ENCODE peak calls at places on chromosomes 1 and 21, in six cellular contexts. One of them, this sample, is unnamed.

GRCh38 chr1:63773815-63774616 is at the start of gene ROR1:
- DNase-seq in fibroblast of pulmonary artery: peak; percentile 87
- DNase-seq in stimulated activated effector memory CD8-positive, alpha-beta T cell treated with anti-CD3 and anti-CD28 coated beads, Interleukin-12 subunit alpha, Interleukin-12 subunit beta, amount 100 ng/mL, for 72 hours: no peak
- DNase-seq in progenitor cell of endocrine pancreas: peak; percentile 85
- DNase-seq in breast epithelium: peak; percentile 80
- DNase-seq in retina: peak; percentile 96
- DNase-seq in this sample: no peak

GRCh38 chr1:181100015-181100905 is 11.8 kb downstream of the IER5 start:
- DNase-seq in fibroblast of pulmonary artery: no peak
- DNase-seq in stimulated activated effector memory CD8-positive, alpha-beta T cell treated with anti-CD3 and anti-CD28 coated beads, Interleukin-12 subunit alpha, Interleukin-12 subunit beta, amount 100 ng/mL, for 72 hours: no peak
- DNase-seq in progenitor cell of endocrine pancreas: no peak
- DNase-seq in breast epithelium: no peak
- DNase-seq in retina: no peak
- DNase-seq in this sample: no peak

GRCh38 chr1:169699769-169700168 is 11.7 kb downstream of the SELL start:
- DNase-seq in fibroblast of pulmonary artery: no peak
- DNase-seq in stimulated activated effector memory CD8-positive, alpha-beta T cell treated with anti-CD3 and anti-CD28 coated beads, Interleukin-12 subunit alpha, Interleukin-12 subunit beta, amount 100 ng/mL, for 72 hours: no peak
- DNase-seq in progenitor cell of endocrine pancreas: no peak
- DNase-seq in breast epithelium: no peak
- DNase-seq in retina: no peak
- DNase-seq in this sample: no peak

GRCh38 chr1:3789421-3790300 is 6.6 kb downstream of the LRRC47 start:
- DNase-seq in fibroblast of pulmonary artery: no peak
- DNase-seq in stimulated activated effector memory CD8-positive, alpha-beta T cell treated with anti-CD3 and anti-CD28 coated beads, Interleukin-12 subunit alpha, Interleukin-12 subunit beta, amount 100 ng/mL, for 72 hours: no peak
- DNase-seq in progenitor cell of endocrine pancreas: no peak
- DNase-seq in breast epithelium: no peak
- DNase-seq in retina: no peak
- DNase-seq in this sample: no peak

GRCh38 chr1:117038236-117038635 is 21.9 kb upstream of the TTF2 start:
- DNase-seq in fibroblast of pulmonary artery: no peak
- DNase-seq in stimulated activated effector memory CD8-positive, alpha-beta T cell treated with anti-CD3 and anti-CD28 coated beads, Interleukin-12 subunit alpha, Interleukin-12 subunit beta, amount 100 ng/mL, for 72 hours: no peak
- DNase-seq in progenitor cell of endocrine pancreas: no peak
- DNase-seq in breast epithelium: no peak
- DNase-seq in retina: no peak
- DNase-seq in this sample: no peak

GRCh38 chr1:9761855-9762254 is 61.9 kb downstream of the CLSTN1 start:
- DNase-seq in fibroblast of pulmonary artery: no peak
- DNase-seq in stimulated activated effector memory CD8-positive, alpha-beta T cell treated with anti-CD3 and anti-CD28 coated beads, Interleukin-12 subunit alpha, Interleukin-12 subunit beta, amount 100 ng/mL, for 72 hours: no peak
- DNase-seq in progenitor cell of endocrine pancreas: no peak
- DNase-seq in breast epithelium: no peak
- DNase-seq in retina: no peak
- DNase-seq in this sample: no peak

GRCh38 chr21:39518845-39519205 is 67.1 kb downstream of the SH3BGR start:
- DNase-seq in fibroblast of pulmonary artery: peak; percentile 10
- DNase-seq in stimulated activated effector memory CD8-positive, alpha-beta T cell treated with anti-CD3 and anti-CD28 coated beads, Interleukin-12 subunit alpha, Interleukin-12 subunit beta, amount 100 ng/mL, for 72 hours: no peak
- DNase-seq in progenitor cell of endocrine pancreas: no peak
- DNase-seq in breast epithelium: no peak
- DNase-seq in retina: no peak
- DNase-seq in this sample: no peak

GRCh38 chr1:115343200-115343737 is 5.2 kb upstream of the NGF start:
- DNase-seq in fibroblast of pulmonary artery: no peak
- DNase-seq in stimulated activated effector memory CD8-positive, alpha-beta T cell treated with anti-CD3 and anti-CD28 coated beads, Interleukin-12 subunit alpha, Interleukin-12 subunit beta, amount 100 ng/mL, for 72 hours: no peak
- DNase-seq in progenitor cell of endocrine pancreas: no peak
- DNase-seq in breast epithelium: no peak
- DNase-seq in retina: no peak
- DNase-seq in this sample: no peak

GRCh38 chr1:205577874-205578658 is 53.7 kb downstream of the ELK4 start:
- DNase-seq in fibroblast of pulmonary artery: peak; percentile 23
- DNase-seq in stimulated activated effector memory CD8-positive, alpha-beta T cell treated with anti-CD3 and anti-CD28 coated beads, Interleukin-12 subunit alpha, Interleukin-12 subunit beta, amount 100 ng/mL, for 72 hours: no peak
- DNase-seq in progenitor cell of endocrine pancreas: no peak
- DNase-seq in breast epithelium: no peak
- DNase-seq in retina: no peak
- DNase-seq in this sample: no peak

GRCh38 chr1:33349081-33349759 is 28.3 kb upstream of the A3GALT2 start:
- DNase-seq in fibroblast of pulmonary artery: peak; percentile 42
- DNase-seq in stimulated activated effector memory CD8-positive, alpha-beta T cell treated with anti-CD3 and anti-CD28 coated beads, Interleukin-12 subunit alpha, Interleukin-12 subunit beta, amount 100 ng/mL, for 72 hours: peak; percentile 29
- DNase-seq in progenitor cell of endocrine pancreas: no peak
- DNase-seq in breast epithelium: no peak
- DNase-seq in retina: peak; percentile 44
- DNase-seq in this sample: peak; percentile 70

GRCh38 chr1:101924700-101925099 is 72.0 kb downstream of the OLFM3 start:
- DNase-seq in fibroblast of pulmonary artery: no peak
- DNase-seq in stimulated activated effector memory CD8-positive, alpha-beta T cell treated with anti-CD3 and anti-CD28 coated beads, Interleukin-12 subunit alpha, Interleukin-12 subunit beta, amount 100 ng/mL, for 72 hours: no peak
- DNase-seq in progenitor cell of endocrine pancreas: no peak
- DNase-seq in breast epithelium: no peak
- DNase-seq in retina: no peak
- DNase-seq in this sample: no peak

GRCh38 chr1:143698016-143698415 is 273.8 kb downstream of the FAM72C start:
- DNase-seq in fibroblast of pulmonary artery: peak; percentile 38
- DNase-seq in stimulated activated effector memory CD8-positive, alpha-beta T cell treated with anti-CD3 and anti-CD28 coated beads, Interleukin-12 subunit alpha, Interleukin-12 subunit beta, amount 100 ng/mL, for 72 hours: no peak
- DNase-seq in progenitor cell of endocrine pancreas: no peak
- DNase-seq in breast epithelium: no peak
- DNase-seq in retina: no peak
- DNase-seq in this sample: no peak

GRCh38 chr1:85465099-85465790 is at the start of gene DDAH1:
- DNase-seq in fibroblast of pulmonary artery: peak; percentile 68
- DNase-seq in stimulated activated effector memory CD8-positive, alpha-beta T cell treated with anti-CD3 and anti-CD28 coated beads, Interleukin-12 subunit alpha, Interleukin-12 subunit beta, amount 100 ng/mL, for 72 hours: no peak
- DNase-seq in progenitor cell of endocrine pancreas: peak; percentile 62
- DNase-seq in breast epithelium: peak; percentile 63
- DNase-seq in retina: peak; percentile 86
- DNase-seq in this sample: no peak

GRCh38 chr21:41090981-41091380 is 77.0 kb upstream of the BACE2 start:
- DNase-seq in fibroblast of pulmonary artery: no peak
- DNase-seq in stimulated activated effector memory CD8-positive, alpha-beta T cell treated with anti-CD3 and anti-CD28 coated beads, Interleukin-12 subunit alpha, Interleukin-12 subunit beta, amount 100 ng/mL, for 72 hours: no peak
- DNase-seq in progenitor cell of endocrine pancreas: no peak
- DNase-seq in breast epithelium: no peak
- DNase-seq in retina: no peak
- DNase-seq in this sample: no peak

GRCh38 chr21:43303240-43304178 is 123.4 kb downstream of the SIK1 start:
- DNase-seq in fibroblast of pulmonary artery: no peak
- DNase-seq in stimulated activated effector memory CD8-positive, alpha-beta T cell treated with anti-CD3 and anti-CD28 coated beads, Interleukin-12 subunit alpha, Interleukin-12 subunit beta, amount 100 ng/mL, for 72 hours: no peak
- DNase-seq in progenitor cell of endocrine pancreas: no peak
- DNase-seq in breast epithelium: no peak
- DNase-seq in retina: no peak
- DNase-seq in this sample: no peak

GRCh38 chr1:63946866-63947491 is 173.2 kb downstream of the ROR1 start:
- DNase-seq in fibroblast of pulmonary artery: peak; percentile 28
- DNase-seq in stimulated activated effector memory CD8-positive, alpha-beta T cell treated with anti-CD3 and anti-CD28 coated beads, Interleukin-12 subunit alpha, Interleukin-12 subunit beta, amount 100 ng/mL, for 72 hours: no peak
- DNase-seq in progenitor cell of endocrine pancreas: no peak
- DNase-seq in breast epithelium: no peak
- DNase-seq in retina: no peak
- DNase-seq in this sample: no peak

GRCh38 chr1:165468850-165469249 is 23.9 kb upstream of the RXRG start:
- DNase-seq in fibroblast of pulmonary artery: no peak
- DNase-seq in stimulated activated effector memory CD8-positive, alpha-beta T cell treated with anti-CD3 and anti-CD28 coated beads, Interleukin-12 subunit alpha, Interleukin-12 subunit beta, amount 100 ng/mL, for 72 hours: no peak
- DNase-seq in progenitor cell of endocrine pancreas: no peak
- DNase-seq in breast epithelium: no peak
- DNase-seq in retina: no peak
- DNase-seq in this sample: no peak

GRCh38 chr1:89322402-89322801 is 41.5 kb upstream of the GBP6 start:
- DNase-seq in fibroblast of pulmonary artery: peak; percentile 13
- DNase-seq in stimulated activated effector memory CD8-positive, alpha-beta T cell treated with anti-CD3 and anti-CD28 coated beads, Interleukin-12 subunit alpha, Interleukin-12 subunit beta, amount 100 ng/mL, for 72 hours: no peak
- DNase-seq in progenitor cell of endocrine pancreas: no peak
- DNase-seq in breast epithelium: no peak
- DNase-seq in retina: no peak
- DNase-seq in this sample: no peak

GRCh38 chr1:68141801-68142440 is 90.4 kb downstream of the WLS start:
- DNase-seq in fibroblast of pulmonary artery: no peak
- DNase-seq in stimulated activated effector memory CD8-positive, alpha-beta T cell treated with anti-CD3 and anti-CD28 coated beads, Interleukin-12 subunit alpha, Interleukin-12 subunit beta, amount 100 ng/mL, for 72 hours: no peak
- DNase-seq in progenitor cell of endocrine pancreas: no peak
- DNase-seq in breast epithelium: no peak
- DNase-seq in retina: no peak
- DNase-seq in this sample: no peak

GRCh38 chr1:181150273-181150672 is 61.8 kb downstream of the IER5 start:
- DNase-seq in fibroblast of pulmonary artery: no peak
- DNase-seq in stimulated activated effector memory CD8-positive, alpha-beta T cell treated with anti-CD3 and anti-CD28 coated beads, Interleukin-12 subunit alpha, Interleukin-12 subunit beta, amount 100 ng/mL, for 72 hours: no peak
- DNase-seq in progenitor cell of endocrine pancreas: no peak
- DNase-seq in breast epithelium: no peak
- DNase-seq in retina: no peak
- DNase-seq in this sample: no peak

GRCh38 chr1:244049969-244050834 is 881 bp upstream of the ZBTB18 start:
- DNase-seq in fibroblast of pulmonary artery: no peak
- DNase-seq in stimulated activated effector memory CD8-positive, alpha-beta T cell treated with anti-CD3 and anti-CD28 coated beads, Interleukin-12 subunit alpha, Interleukin-12 subunit beta, amount 100 ng/mL, for 72 hours: no peak
- DNase-seq in progenitor cell of endocrine pancreas: no peak
- DNase-seq in breast epithelium: no peak
- DNase-seq in retina: no peak
- DNase-seq in this sample: peak; percentile 31

GRCh38 chr1:201970334-201971159 is 11.9 kb upstream of the RNPEP start:
- DNase-seq in fibroblast of pulmonary artery: peak; percentile 23
- DNase-seq in stimulated activated effector memory CD8-positive, alpha-beta T cell treated with anti-CD3 and anti-CD28 coated beads, Interleukin-12 subunit alpha, Interleukin-12 subunit beta, amount 100 ng/mL, for 72 hours: no peak
- DNase-seq in progenitor cell of endocrine pancreas: no peak
- DNase-seq in breast epithelium: no peak
- DNase-seq in retina: no peak
- DNase-seq in this sample: no peak

GRCh38 chr1:46152021-46152420 is 19.6 kb upstream of the PIK3R3 start:
- DNase-seq in fibroblast of pulmonary artery: peak; percentile 31
- DNase-seq in stimulated activated effector memory CD8-positive, alpha-beta T cell treated with anti-CD3 and anti-CD28 coated beads, Interleukin-12 subunit alpha, Interleukin-12 subunit beta, amount 100 ng/mL, for 72 hours: no peak
- DNase-seq in progenitor cell of endocrine pancreas: no peak
- DNase-seq in breast epithelium: no peak
- DNase-seq in retina: no peak
- DNase-seq in this sample: no peak

GRCh38 chr21:26810266-26810665 is 34.9 kb downstream of the ADAMTS1 start:
- DNase-seq in fibroblast of pulmonary artery: no peak
- DNase-seq in stimulated activated effector memory CD8-positive, alpha-beta T cell treated with anti-CD3 and anti-CD28 coated beads, Interleukin-12 subunit alpha, Interleukin-12 subunit beta, amount 100 ng/mL, for 72 hours: no peak
- DNase-seq in progenitor cell of endocrine pancreas: no peak
- DNase-seq in breast epithelium: no peak
- DNase-seq in retina: no peak
- DNase-seq in this sample: no peak

GRCh38 chr1:68147534-68147933 is 84.8 kb downstream of the WLS start:
- DNase-seq in fibroblast of pulmonary artery: no peak
- DNase-seq in stimulated activated effector memory CD8-positive, alpha-beta T cell treated with anti-CD3 and anti-CD28 coated beads, Interleukin-12 subunit alpha, Interleukin-12 subunit beta, amount 100 ng/mL, for 72 hours: no peak
- DNase-seq in progenitor cell of endocrine pancreas: no peak
- DNase-seq in breast epithelium: no peak
- DNase-seq in retina: no peak
- DNase-seq in this sample: no peak

GRCh38 chr1:4868521-4868920 is 214.1 kb downstream of the AJAP1 start:
- DNase-seq in fibroblast of pulmonary artery: no peak
- DNase-seq in stimulated activated effector memory CD8-positive, alpha-beta T cell treated with anti-CD3 and anti-CD28 coated beads, Interleukin-12 subunit alpha, Interleukin-12 subunit beta, amount 100 ng/mL, for 72 hours: no peak
- DNase-seq in progenitor cell of endocrine pancreas: no peak
- DNase-seq in breast epithelium: no peak
- DNase-seq in retina: no peak
- DNase-seq in this sample: no peak

GRCh38 chr1:229344139-229344538 is 1.3 kb upstream of the CCSAP start:
- DNase-seq in fibroblast of pulmonary artery: no peak
- DNase-seq in stimulated activated effector memory CD8-positive, alpha-beta T cell treated with anti-CD3 and anti-CD28 coated beads, Interleukin-12 subunit alpha, Interleukin-12 subunit beta, amount 100 ng/mL, for 72 hours: no peak
- DNase-seq in progenitor cell of endocrine pancreas: no peak
- DNase-seq in breast epithelium: no peak
- DNase-seq in retina: no peak
- DNase-seq in this sample: no peak

GRCh38 chr1:113579256-113580018 is 179.8 kb downstream of the PHTF1 start:
- DNase-seq in fibroblast of pulmonary artery: peak; percentile 8
- DNase-seq in stimulated activated effector memory CD8-positive, alpha-beta T cell treated with anti-CD3 and anti-CD28 coated beads, Interleukin-12 subunit alpha, Interleukin-12 subunit beta, amount 100 ng/mL, for 72 hours: no peak
- DNase-seq in progenitor cell of endocrine pancreas: no peak
- DNase-seq in breast epithelium: no peak
- DNase-seq in retina: no peak
- DNase-seq in this sample: no peak

GRCh38 chr1:224378855-224379631 is 22.4 kb downstream of the CNIH4 start:
- DNase-seq in fibroblast of pulmonary artery: no peak
- DNase-seq in stimulated activated effector memory CD8-positive, alpha-beta T cell treated with anti-CD3 and anti-CD28 coated beads, Interleukin-12 subunit alpha, Interleukin-12 subunit beta, amount 100 ng/mL, for 72 hours: no peak
- DNase-seq in progenitor cell of endocrine pancreas: no peak
- DNase-seq in breast epithelium: no peak
- DNase-seq in retina: no peak
- DNase-seq in this sample: no peak

GRCh38 chr1:226644541-226645176 is 94.4 kb downstream of the ITPKB start:
- DNase-seq in fibroblast of pulmonary artery: no peak
- DNase-seq in stimulated activated effector memory CD8-positive, alpha-beta T cell treated with anti-CD3 and anti-CD28 coated beads, Interleukin-12 subunit alpha, Interleukin-12 subunit beta, amount 100 ng/mL, for 72 hours: no peak
- DNase-seq in progenitor cell of endocrine pancreas: no peak
- DNase-seq in breast epithelium: no peak
- DNase-seq in retina: no peak
- DNase-seq in this sample: no peak

GRCh38 chr1:151326619-151327222 is 495 bp downstream of the PI4KB start:
- DNase-seq in fibroblast of pulmonary artery: peak; percentile 57
- DNase-seq in stimulated activated effector memory CD8-positive, alpha-beta T cell treated with anti-CD3 and anti-CD28 coated beads, Interleukin-12 subunit alpha, Interleukin-12 subunit beta, amount 100 ng/mL, for 72 hours: no peak
- DNase-seq in progenitor cell of endocrine pancreas: no peak
- DNase-seq in breast epithelium: no peak
- DNase-seq in retina: no peak
- DNase-seq in this sample: peak; percentile 18

GRCh38 chr1:34982820-34983376 is 2.2 kb downstream of the TMEM35B start:
- DNase-seq in fibroblast of pulmonary artery: peak; percentile 31
- DNase-seq in stimulated activated effector memory CD8-positive, alpha-beta T cell treated with anti-CD3 and anti-CD28 coated beads, Interleukin-12 subunit alpha, Interleukin-12 subunit beta, amount 100 ng/mL, for 72 hours: no peak
- DNase-seq in progenitor cell of endocrine pancreas: no peak
- DNase-seq in breast epithelium: no peak
- DNase-seq in retina: no peak
- DNase-seq in this sample: no peak

GRCh38 chr1:114536043-114536442 is 25.0 kb upstream of the TRIM33 start:
- DNase-seq in fibroblast of pulmonary artery: no peak
- DNase-seq in stimulated activated effector memory CD8-positive, alpha-beta T cell treated with anti-CD3 and anti-CD28 coated beads, Interleukin-12 subunit alpha, Interleukin-12 subunit beta, amount 100 ng/mL, for 72 hours: no peak
- DNase-seq in progenitor cell of endocrine pancreas: no peak
- DNase-seq in breast epithelium: no peak
- DNase-seq in retina: no peak
- DNase-seq in this sample: no peak

GRCh38 chr1:67700692-67701410 is 15.8 kb downstream of the GADD45A start:
- DNase-seq in fibroblast of pulmonary artery: peak; percentile 61
- DNase-seq in stimulated activated effector memory CD8-positive, alpha-beta T cell treated with anti-CD3 and anti-CD28 coated beads, Interleukin-12 subunit alpha, Interleukin-12 subunit beta, amount 100 ng/mL, for 72 hours: no peak
- DNase-seq in progenitor cell of endocrine pancreas: peak; percentile 27
- DNase-seq in breast epithelium: no peak
- DNase-seq in retina: no peak
- DNase-seq in this sample: no peak

GRCh38 chr1:161166669-161167548 is 683 bp downstream of the PPOX start:
- DNase-seq in fibroblast of pulmonary artery: no peak
- DNase-seq in stimulated activated effector memory CD8-positive, alpha-beta T cell treated with anti-CD3 and anti-CD28 coated beads, Interleukin-12 subunit alpha, Interleukin-12 subunit beta, amount 100 ng/mL, for 72 hours: no peak
- DNase-seq in progenitor cell of endocrine pancreas: no peak
- DNase-seq in breast epithelium: no peak
- DNase-seq in retina: no peak
- DNase-seq in this sample: no peak

GRCh38 chr1:5977494-5978444 is 14.5 kb downstream of the NPHP4 start:
- DNase-seq in fibroblast of pulmonary artery: no peak
- DNase-seq in stimulated activated effector memory CD8-positive, alpha-beta T cell treated with anti-CD3 and anti-CD28 coated beads, Interleukin-12 subunit alpha, Interleukin-12 subunit beta, amount 100 ng/mL, for 72 hours: no peak
- DNase-seq in progenitor cell of endocrine pancreas: no peak
- DNase-seq in breast epithelium: peak; percentile 40
- DNase-seq in retina: no peak
- DNase-seq in this sample: no peak